ENCODE peak calls at places on chromosomes 7 and 10, in six cellular contexts. G, Z, K, T, W and M are unnamed samples.

GRCh38 chr7:68321776-68322496 is 1276.3 kb upstream of the AUTS2 start:
- DNase-seq in G (no peak), Z (no peak), K (no peak), T (no peak), W (no peak), M (no peak)

GRCh38 chr7:131330299-131330698 is 2.6 kb downstream of the MKLN1 start:
- DNase-seq in G (no peak), Z (no peak), K (no peak), T (no peak), W (no peak), M (no peak)

GRCh38 chr7:27139335-27140107 is 4.0 kb downstream of the HOXA5 start:
- DNase-seq in G (peak), Z (peak), K (no peak), T (no peak), W (no peak), M (no peak)

GRCh38 chr7:33044986-33045385 is 17.6 kb downstream of the NT5C3A start:
- DNase-seq in G (no peak), Z (no peak), K (no peak), T (no peak), W (no peak), M (no peak)

GRCh38 chr10:11631890-11632587 is 20.6 kb upstream of the USP6NL start:
- DNase-seq in G (no peak), Z (no peak), K (no peak), T (no peak), W (no peak), M (no peak)

GRCh38 chr10:15395912-15396311 is 24.8 kb upstream of the FAM171A1 start:
- DNase-seq in G (no peak), Z (no peak), K (no peak), T (no peak), W (no peak), M (no peak)

GRCh38 chr10:82535457-82535856 is 660.5 kb downstream of the NRG3 start:
- DNase-seq in G (no peak), Z (no peak), K (no peak), T (no peak), W (no peak), M (no peak)

GRCh38 chr7:98352621-98353020 is 48.3 kb downstream of the BAIAP2L1 start:
- DNase-seq in G (no peak), Z (no peak), K (no peak), T (no peak), W (no peak), M (no peak)

GRCh38 chr7:27145167-27145883 is 1.8 kb upstream of the HOXA5 start:
- DNase-seq in G (no peak), Z (peak), K (no peak), T (no peak), W (no peak), M (no peak)

GRCh38 chr10:1653321-1653720 is 84.0 kb downstream of the ADARB2 start:
- DNase-seq in G (no peak), Z (no peak), K (no peak), T (no peak), W (no peak), M (no peak)

GRCh38 chr7:142812437-142813215 is 41.9 kb downstream of the PRSS2 start:
- DNase-seq in G (no peak), Z (no peak), K (no peak), T (no peak), W (no peak), M (no peak)

GRCh38 chr7:156889746-156890145 is 3.2 kb downstream of the LMBR1 start:
- DNase-seq in G (no peak), Z (no peak), K (no peak), T (no peak), W (no peak), M (no peak)

GRCh38 chr7:80097756-80098155 is 36.9 kb upstream of the GNAI1 start:
- DNase-seq in G (no peak), Z (no peak), K (no peak), T (no peak), W (no peak), M (no peak)

GRCh38 chr10:119498889-119499864 is 43.3 kb downstream of the RGS10 start:
- DNase-seq in G (no peak), Z (no peak), K (no peak), T (no peak), W (no peak), M (no peak)

GRCh38 chr7:132402096-132402495 is 174.2 kb downstream of the PLXNA4 start:
- DNase-seq in G (no peak), Z (no peak), K (no peak), T (no peak), W (no peak), M (no peak)

GRCh38 chr7:130152270-130153141 is 52.7 kb downstream of the TMEM209 start:
- DNase-seq in G (no peak), Z (no peak), K (no peak), T (no peak), W (no peak), M (no peak)

GRCh38 chr7:42745357-42746022 is 166.4 kb downstream of the C7orf25 start:
- DNase-seq in G (peak), Z (no peak), K (no peak), T (no peak), W (no peak), M (no peak)

GRCh38 chr7:7595451-7595850 is 28.8 kb downstream of the MIOS start:
- DNase-seq in G (no peak), Z (no peak), K (no peak), T (peak), W (no peak), M (no peak)

GRCh38 chr7:19116121-19117080 is 1.0 kb downstream of the TWIST1 start:
- DNase-seq in G (peak), Z (no peak), K (no peak), T (peak), W (no peak), M (peak)

GRCh38 chr7:112866424-112866823 is 76.2 kb upstream of the TMEM168 start:
- DNase-seq in G (no peak), Z (no peak), K (no peak), T (no peak), W (no peak), M (no peak)